ENCODE peak calls at places on chromosomes 2 and 18, in four cellular contexts. One of them, this sample, is unnamed. For H3K27me3, the result is how much of the 10 kb centered on the place peaks cover.

GRCh38 chr18:26456070-26456491 is 92.3 kb downstream of the KCTD1 start:
- DNase-seq in heart left ventricle: no peak
- DNase-seq in PC-9: no peak
- DNase-seq in cardiac muscle cell: no peak
- DNase-seq in this sample: no peak

GRCh38 chr2:120609826-120610395 is 125.8 kb upstream of the GLI2 start:
- DNase-seq in heart left ventricle: no peak
- DNase-seq in PC-9: no peak
- DNase-seq in cardiac muscle cell: no peak
- DNase-seq in this sample: no peak

GRCh38 chr2:4420032-4420431 is 716.7 kb downstream of the DCDC2C start:
- DNase-seq in PC-9: no peak
- DNase-seq in cardiac muscle cell: peak
- DNase-seq in heart left ventricle: no peak
- DNase-seq in this sample: no peak

GRCh38 chr18:3511980-3512379 is 62.0 kb downstream of the TGIF1 start:
- DNase-seq in PC-9: peak
- DNase-seq in cardiac muscle cell: no peak
- DNase-seq in heart left ventricle: no peak
- DNase-seq in this sample: no peak

GRCh38 chr18:53817976-53818950 is 406.2 kb downstream of the MBD2 start:
- DNase-seq in PC-9: no peak
- DNase-seq in heart left ventricle: no peak
- DNase-seq in cardiac muscle cell: no peak
- DNase-seq in this sample: no peak

GRCh38 chr2:109287413-109287812 is 158.4 kb downstream of the SH3RF3 start:
- DNase-seq in PC-9: no peak
- DNase-seq in heart left ventricle: no peak
- DNase-seq in cardiac muscle cell: no peak
- DNase-seq in this sample: no peak

GRCh38 chr2:36464006-36464721 is 108.6 kb downstream of the CRIM1 start:
- DNase-seq in cardiac muscle cell: no peak
- DNase-seq in PC-9: no peak
- DNase-seq in heart left ventricle: no peak
- DNase-seq in this sample: no peak

GRCh38 chr2:70473101-70473722 is 80.4 kb downstream of the TGFA start:
- DNase-seq in heart left ventricle: no peak
- DNase-seq in cardiac muscle cell: no peak
- DNase-seq in PC-9: no peak
- DNase-seq in this sample: no peak

GRCh38 chr2:238141541-238142318 is 3.3 kb downstream of the KLHL30 start:
- DNase-seq in PC-9: peak
- DNase-seq in cardiac muscle cell: no peak
- DNase-seq in heart left ventricle: peak
- DNase-seq in this sample: no peak

GRCh38 chr2:126804347-126804746 is 94.3 kb upstream of the TEX51 start:
- DNase-seq in cardiac muscle cell: no peak
- DNase-seq in heart left ventricle: no peak
- DNase-seq in PC-9: no peak
- DNase-seq in this sample: no peak

GRCh38 chr2:9755638-9756037 is 87.6 kb upstream of the TAF1B start:
- DNase-seq in cardiac muscle cell: no peak
- DNase-seq in heart left ventricle: no peak
- DNase-seq in PC-9: no peak
- DNase-seq in this sample: no peak

GRCh38 chr2:238570391-238570790 is 143.7 kb downstream of the ASB1 start:
- DNase-seq in cardiac muscle cell: no peak
- DNase-seq in heart left ventricle: no peak
- DNase-seq in PC-9: no peak
- DNase-seq in this sample: no peak

GRCh38 chr2:72579595-72580180 is 246.1 kb downstream of the EXOC6B start:
- DNase-seq in cardiac muscle cell: peak
- DNase-seq in heart left ventricle: no peak
- DNase-seq in PC-9: no peak
- DNase-seq in this sample: no peak

GRCh38 chr2:43133336-43133707 is 93.1 kb downstream of the ZFP36L2 start:
- DNase-seq in cardiac muscle cell: no peak
- DNase-seq in heart left ventricle: no peak
- DNase-seq in PC-9: no peak
- DNase-seq in this sample: no peak

GRCh38 chr2:165239230-165239629 is at the start of gene SCN2A:
- DNase-seq in heart left ventricle: no peak
- DNase-seq in PC-9: peak
- DNase-seq in cardiac muscle cell: peak
- DNase-seq in this sample: no peak

GRCh38 chr2:147715807-147716206 is 129.0 kb upstream of the ACVR2A start:
- DNase-seq in heart left ventricle: no peak
- DNase-seq in cardiac muscle cell: no peak
- DNase-seq in PC-9: no peak
- DNase-seq in this sample: no peak

GRCh38 chr18:12317664-12318333 is 9.8 kb downstream of the TUBB6 start:
- DNase-seq in PC-9: no peak
- DNase-seq in cardiac muscle cell: no peak
- DNase-seq in heart left ventricle: no peak
- DNase-seq in this sample: no peak

GRCh38 chr2:179410552-179411356 is 146.1 kb upstream of the SESTD1 start:
- DNase-seq in heart left ventricle: peak
- DNase-seq in cardiac muscle cell: peak
- DNase-seq in PC-9: peak
- DNase-seq in this sample: peak

GRCh38 chr18:3281456-3282400 is 19.8 kb downstream of the MYL12B start:
- DNase-seq in PC-9: no peak
- DNase-seq in heart left ventricle: no peak
- DNase-seq in cardiac muscle cell: peak
- DNase-seq in this sample: no peak

GRCh38 chr18:61861372-61861771 is 31.4 kb downstream of the RNF152 start:
- DNase-seq in heart left ventricle: no peak
- DNase-seq in PC-9: no peak
- DNase-seq in cardiac muscle cell: no peak
- DNase-seq in this sample: no peak

GRCh38 chr2:42969231-42970150 is 177.1 kb upstream of the HAAO start:
- DNase-seq in cardiac muscle cell: no peak
- DNase-seq in heart left ventricle: no peak
- DNase-seq in PC-9: peak
- DNase-seq in this sample: no peak

GRCh38 chr2:38526195-38526594 is 76.5 kb downstream of the HNRNPLL start:
- DNase-seq in PC-9: no peak
- DNase-seq in heart left ventricle: no peak
- DNase-seq in cardiac muscle cell: no peak
- DNase-seq in this sample: no peak

GRCh38 chr2:133568172-133568571 is at the start of gene NCKAP5:
- DNase-seq in heart left ventricle: peak
- DNase-seq in PC-9: no peak
- DNase-seq in cardiac muscle cell: peak
- DNase-seq in this sample: no peak

GRCh38 chr2:197839327-197839726 is 34.9 kb downstream of the PLCL1 start:
- DNase-seq in heart left ventricle: no peak
- DNase-seq in cardiac muscle cell: no peak
- DNase-seq in PC-9: no peak
- DNase-seq in this sample: no peak

GRCh38 chr2:66733361-66733760 is 298.4 kb downstream of the MEIS1 start:
- DNase-seq in PC-9: no peak
- DNase-seq in heart left ventricle: no peak
- DNase-seq in cardiac muscle cell: no peak
- DNase-seq in this sample: no peak

GRCh38 chr2:112493048-112493447 is 11.1 kb downstream of the TTL start:
- DNase-seq in PC-9: no peak
- DNase-seq in cardiac muscle cell: no peak
- DNase-seq in heart left ventricle: no peak
- DNase-seq in this sample: no peak

GRCh38 chr2:75157435-75157834 is 41.9 kb downstream of the TACR1 start:
- DNase-seq in cardiac muscle cell: no peak
- DNase-seq in heart left ventricle: no peak
- DNase-seq in PC-9: peak
- DNase-seq in this sample: no peak

GRCh38 chr2:130785466-130786055 is 30.2 kb downstream of the AMER3 start:
- DNase-seq in PC-9: no peak
- DNase-seq in cardiac muscle cell: no peak
- DNase-seq in heart left ventricle: no peak
- DNase-seq in this sample: peak

GRCh38 chr2:239025081-239025801 is 177.4 kb downstream of the TWIST2 start:
- DNase-seq in heart left ventricle: peak
- DNase-seq in PC-9: peak
- DNase-seq in cardiac muscle cell: no peak
- DNase-seq in this sample: no peak

GRCh38 chr2:231707625-231708049 is 688 bp upstream of the PTMA start:
- DNase-seq in heart left ventricle: peak
- DNase-seq in cardiac muscle cell: peak
- DNase-seq in PC-9: no peak
- DNase-seq in this sample: no peak

GRCh38 chr2:48433682-48434081 is 96.3 kb upstream of the STON1 start:
- DNase-seq in cardiac muscle cell: no peak
- DNase-seq in PC-9: no peak
- DNase-seq in heart left ventricle: peak
- DNase-seq in this sample: no peak

GRCh38 chr18:36503477-36503876 is 206.0 kb downstream of the FHOD3 start:
- DNase-seq in PC-9: no peak
- DNase-seq in cardiac muscle cell: no peak
- DNase-seq in heart left ventricle: no peak
- DNase-seq in this sample: no peak

GRCh38 chr2:13034861-13035260 is 318.1 kb downstream of the TRIB2 start:
- DNase-seq in PC-9: no peak
- DNase-seq in cardiac muscle cell: no peak
- DNase-seq in heart left ventricle: no peak
- DNase-seq in this sample: no peak

GRCh38 chr2:13035866-13036265 is 319.1 kb downstream of the TRIB2 start:
- DNase-seq in PC-9: no peak
- DNase-seq in heart left ventricle: no peak
- DNase-seq in cardiac muscle cell: no peak
- DNase-seq in this sample: no peak

GRCh38 chr2:13040043-13040442 is 323.3 kb downstream of the TRIB2 start:
- DNase-seq in cardiac muscle cell: no peak
- DNase-seq in heart left ventricle: no peak
- DNase-seq in PC-9: no peak
- DNase-seq in this sample: no peak
- H3K27me3 ChIP-seq in cardiac muscle cell: under half
- H3K27me3 ChIP-seq in heart left ventricle: under half
- H3K27me3 ChIP-seq in PC-9: under half
- H3K27me3 ChIP-seq in this sample: under half

GRCh38 chr2:172082105-172082943 is 3.0 kb upstream of the DLX1 start:
- DNase-seq in cardiac muscle cell: no peak
- DNase-seq in heart left ventricle: no peak
- DNase-seq in PC-9: no peak
- DNase-seq in this sample: no peak
- H3K27me3 ChIP-seq in cardiac muscle cell: half or more
- H3K27me3 ChIP-seq in heart left ventricle: half or more
- H3K27me3 ChIP-seq in PC-9: under half
- H3K27me3 ChIP-seq in this sample: under half

GRCh38 chr2:170817247-170817998 is 736 bp downstream of the GAD1 start:
- DNase-seq in heart left ventricle: no peak
- DNase-seq in cardiac muscle cell: peak
- DNase-seq in PC-9: peak
- DNase-seq in this sample: no peak

GRCh38 chr2:170815311-170815710 is 1.4 kb upstream of the GAD1 start:
- DNase-seq in heart left ventricle: no peak
- DNase-seq in cardiac muscle cell: no peak
- DNase-seq in PC-9: no peak
- DNase-seq in this sample: no peak

GRCh38 chr2:170815746-170816498 is 765 bp upstream of the GAD1 start:
- DNase-seq in PC-9: peak
- DNase-seq in heart left ventricle: peak
- DNase-seq in cardiac muscle cell: peak
- DNase-seq in this sample: peak

GRCh38 chr2:170817999-170818293 is 1.3 kb downstream of the GAD1 start:
- DNase-seq in PC-9: no peak
- DNase-seq in cardiac muscle cell: no peak
- DNase-seq in heart left ventricle: no peak
- DNase-seq in this sample: no peak

DNA sequence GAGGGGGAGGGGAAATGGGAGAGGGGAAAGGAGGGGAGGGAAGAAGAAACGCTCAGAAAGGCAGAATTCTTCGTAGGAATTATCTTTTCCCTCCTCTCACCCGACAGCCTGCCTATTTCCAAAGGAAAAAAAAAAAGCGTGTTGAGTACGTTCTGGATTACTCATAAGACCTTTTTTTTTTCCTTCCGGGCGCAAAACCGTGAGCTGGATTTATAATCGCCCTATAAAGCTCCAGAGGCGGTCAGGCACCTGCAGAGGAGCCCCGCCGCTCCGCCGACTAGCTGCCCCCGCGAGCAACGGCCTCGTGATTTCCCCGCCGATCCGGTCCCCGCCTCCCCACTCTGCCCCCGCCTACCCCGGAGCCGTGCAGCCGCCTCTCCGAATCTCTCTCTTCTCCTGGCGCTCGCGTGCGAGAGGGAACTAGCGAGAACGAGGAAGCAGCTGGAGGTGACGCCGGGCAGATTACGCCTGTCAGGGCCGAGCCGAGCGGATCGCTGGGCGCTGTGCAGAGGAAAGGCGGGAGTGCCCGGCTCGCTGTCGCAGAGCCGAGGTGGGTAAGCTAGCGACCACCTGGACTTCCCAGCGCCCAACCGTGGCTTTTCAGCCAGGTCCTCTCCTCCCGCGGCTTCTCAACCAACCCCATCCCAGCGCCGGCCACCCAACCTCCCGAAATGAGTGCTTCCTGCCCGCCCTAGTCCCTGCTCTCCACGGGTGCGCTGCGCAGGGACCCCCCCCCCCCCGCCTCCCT is at the start of gene GAD1:
- DNase-seq in PC-9: peak
- DNase-seq in cardiac muscle cell: peak
- DNase-seq in heart left ventricle: peak
- DNase-seq in this sample: peak
- H3K27me3 ChIP-seq in PC-9: under half
- H3K27me3 ChIP-seq in cardiac muscle cell: half or more
- H3K27me3 ChIP-seq in heart left ventricle: half or more
- H3K27me3 ChIP-seq in this sample: under half

GRCh38 chr2:60567092-60567491 is 13.6 kb upstream of the BCL11A start:
- DNase-seq in PC-9: no peak
- DNase-seq in heart left ventricle: no peak
- DNase-seq in cardiac muscle cell: no peak
- DNase-seq in this sample: no peak
- H3K27me3 ChIP-seq in PC-9: half or more
- H3K27me3 ChIP-seq in heart left ventricle: half or more
- H3K27me3 ChIP-seq in cardiac muscle cell: half or more
- H3K27me3 ChIP-seq in this sample: under half